ENCODE peak calls at places on chromosomes 2 and 18, in eight cellular contexts. I is astrocyte; H is CD8-positive, alpha-beta T cell; Y is colonic mucosa; M is breast epithelium; W is GM23248; X is fibroblast of lung; V is adrenal gland. S is an unnamed sample.

GRCh38 chr2:163785162-163785561 is 49.4 kb upstream of the FIGN start:
- DNase-seq in I (no peak), H (no peak), Y (no peak), M (no peak), W (no peak), X (no peak), V (no peak), S (no peak)

GRCh38 chr2:190910341-190911136 is 29.9 kb downstream of the GLS start:
- DNase-seq in I (peak; percentile 50), H (no peak), Y (no peak), M (no peak), W (peak; percentile 76), X (peak; percentile 37), V (no peak), S (no peak)

GRCh38 chr18:9354256-9354655 is 19.7 kb downstream of the TWSG1 start:
- DNase-seq in I (no peak), H (no peak), Y (no peak), M (no peak), W (peak; percentile 15), X (no peak), V (no peak), S (no peak)

GRCh38 chr2:109457811-109458210 is 156.0 kb downstream of the SEPTIN10 start:
- DNase-seq in I (no peak), H (no peak), Y (no peak), M (no peak), W (no peak), X (no peak), V (no peak), S (no peak)

GRCh38 chr2:795245-796041 is 118.2 kb upstream of the TMEM18 start:
- DNase-seq in I (no peak), H (no peak), Y (no peak), M (no peak), W (no peak), X (no peak), V (no peak), S (no peak)

GRCh38 chr18:36428431-36429029 is 131.0 kb downstream of the FHOD3 start:
- DNase-seq in I (no peak), H (no peak), Y (no peak), M (no peak), W (no peak), X (no peak), V (no peak), S (no peak)

GRCh38 chr2:24365051-24365450 is 4.7 kb upstream of the ITSN2 start:
- DNase-seq in I (no peak), H (no peak), Y (peak; percentile 90), M (peak; percentile 63), W (peak; percentile 26), X (no peak), V (peak; percentile 72), S (peak; percentile 14)

GRCh38 chr2:166375736-166376487 is at the start of gene SCN9A:
- DNase-seq in I (peak; percentile 89), H (no peak), Y (peak; percentile 87), M (peak; percentile 26), W (peak; percentile 85), X (peak; percentile 81), V (peak; percentile 46), S (no peak)

GRCh38 chr2:183059561-183059960 is 19.0 kb upstream of the DUSP19 start:
- DNase-seq in I (peak; percentile 89), H (no peak), Y (no peak), M (no peak), W (peak; percentile 88), X (peak; percentile 85), V (no peak), S (no peak)

GRCh38 chr18:21997207-21998143 is 171.9 kb upstream of the GATA6 start:
- DNase-seq in I (peak; percentile 34), H (no peak), Y (peak; percentile 33), M (no peak), W (peak; percentile 53), X (peak; percentile 62), V (no peak), S (no peak)

GRCh38 chr2:197258580-197258979 is 52.0 kb downstream of the ANKRD44 start:
- DNase-seq in I (peak; percentile 60), H (no peak), Y (no peak), M (no peak), W (peak; percentile 38), X (no peak), V (no peak), S (no peak)

GRCh38 chr18:10771053-10771709 is 245.4 kb downstream of the NAPG start:
- DNase-seq in I (no peak), H (no peak), Y (no peak), M (no peak), W (peak; percentile 16), X (peak; percentile 37), V (no peak), S (no peak)

GRCh38 chr2:69138247-69138754 is 125.3 kb downstream of the ANTXR1 start:
- DNase-seq in I (peak; percentile 90), H (no peak), Y (no peak), M (no peak), W (peak; percentile 88), X (peak; percentile 77), V (no peak), S (no peak)

GRCh38 chr18:58310517-58310916 is 266.5 kb downstream of the NEDD4L start:
- DNase-seq in I (peak; percentile 56), H (peak; percentile 2), Y (peak; percentile 89), M (peak; percentile 90), W (no peak), X (no peak), V (no peak), S (peak; percentile 64)

GRCh38 chr2:233857511-233858118 is 3.3 kb upstream of the HJURP start:
- DNase-seq in I (no peak), H (peak; percentile 31), Y (peak; percentile 69), M (no peak), W (peak; percentile 54), X (no peak), V (no peak), S (peak; percentile 69)

GRCh38 chr2:33051586-33052385 is 105.0 kb downstream of the LTBP1 start:
- DNase-seq in I (peak; percentile 52), H (no peak), Y (no peak), M (no peak), W (peak; percentile 95), X (peak; percentile 61), V (no peak), S (no peak)

GRCh38 chr2:9311488-9311887 is 104.9 kb downstream of the ASAP2 start:
- DNase-seq in I (peak; percentile 92), H (no peak), Y (no peak), M (no peak), W (peak; percentile 95), X (peak; percentile 85), V (peak; percentile 32), S (no peak)

GRCh38 chr2:9315280-9315847 is 108.0 kb downstream of the ITGB1BP1 start:
- DNase-seq in I (no peak), H (no peak), Y (no peak), M (no peak), W (no peak), X (no peak), V (peak; percentile 70), S (no peak)

GRCh38 chr2:9310827-9311226 is 104.2 kb downstream of the ASAP2 start:
- DNase-seq in I (peak; percentile 54), H (no peak), Y (no peak), M (no peak), W (peak; percentile 62), X (no peak), V (no peak), S (no peak)

GRCh38 chr2:9312591-9312990 is 106.0 kb downstream of the ASAP2 start:
- DNase-seq in I (no peak), H (no peak), Y (no peak), M (no peak), W (peak; percentile 32), X (no peak), V (no peak), S (no peak)

DNA sequence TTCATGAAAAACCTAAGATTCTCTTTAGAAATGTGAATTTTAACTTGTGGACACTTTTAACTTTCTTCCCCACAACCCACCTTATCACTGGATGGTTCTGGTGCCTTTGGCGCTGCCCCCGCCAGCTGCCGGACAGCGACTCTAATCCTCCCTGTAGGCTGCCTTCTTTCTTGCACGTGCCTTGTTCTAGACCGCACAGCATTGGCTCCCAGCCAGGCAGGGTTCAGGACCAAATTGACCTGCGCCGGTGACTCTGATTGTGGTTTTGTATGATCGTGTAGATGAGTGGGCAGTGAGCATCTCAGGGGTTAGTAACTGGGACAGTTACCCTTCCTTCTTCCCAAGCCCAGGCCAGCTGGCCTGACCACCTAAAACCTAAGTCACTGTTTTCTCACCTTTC is 106.8 kb downstream of the ASAP2 start:
- DNase-seq in I (peak; percentile 55), H (no peak), Y (no peak), M (no peak), W (no peak), X (peak; percentile 22), V (no peak), S (no peak)
- H3K4me1 ChIP-seq in I (peaks cover 41% of the 10 kb centered on the region), H (no peaks in the 10 kb centered on the region), Y (no peaks in the 10 kb centered on the region), M (peaks cover 9% of the 10 kb centered on the region), W (peaks cover 33% of the 10 kb centered on the region), X (peaks cover 18% of the 10 kb centered on the region), V (peaks cover 28% of the 10 kb centered on the region), S (no peaks in the 10 kb centered on the region)

GRCh38 chr18:13220326-13220991 is 1.9 kb downstream of the LDLRAD4 start:
- DNase-seq in I (peak; percentile 49), H (no peak), Y (peak; percentile 52), M (no peak), W (no peak), X (no peak), V (no peak), S (no peak)
- H3K4me3 ChIP-seq in I (no peak overlapping the region), H (no peak overlapping the region), Y (no peak overlapping the region), M (peak overlapping the region; percentile 97), W (no peak overlapping the region), X (no peak overlapping the region), V (no peak overlapping the region), S (no peak overlapping the region)

GRCh38 chr2:86480105-86480504 is 38.9 kb downstream of the KDM3A start:
- DNase-seq in I (no peak), H (no peak), Y (peak; percentile 22), M (no peak), W (peak; percentile 42), X (no peak), V (peak; percentile 19), S (no peak)
- H3K36me3 ChIP-seq in I (peaks cover 55% of the 10 kb centered on the region), H (peaks cover 89% of the 10 kb centered on the region), Y (peaks cover 40% of the 10 kb centered on the region), M (peaks cover 15% of the 10 kb centered on the region), W (peaks cover 74% of the 10 kb centered on the region), X (peaks cover 24% of the 10 kb centered on the region), V (peaks cover 87% of the 10 kb centered on the region), S (peaks cover 61% of the 10 kb centered on the region)

GRCh38 chr2:215826376-215826775 is 187.0 kb downstream of the MREG start:
- DNase-seq in I (no peak), H (no peak), Y (no peak), M (no peak), W (peak; percentile 28), X (no peak), V (no peak), S (no peak)
- H3K4me1 ChIP-seq in I (peaks cover 24% of the 10 kb centered on the region), H (no peaks in the 10 kb centered on the region), Y (no peaks in the 10 kb centered on the region), M (no peaks in the 10 kb centered on the region), W (peaks cover 56% of the 10 kb centered on the region), X (peaks cover 4% of the 10 kb centered on the region), V (peaks cover 15% of the 10 kb centered on the region), S (no peaks in the 10 kb centered on the region)

DNA sequence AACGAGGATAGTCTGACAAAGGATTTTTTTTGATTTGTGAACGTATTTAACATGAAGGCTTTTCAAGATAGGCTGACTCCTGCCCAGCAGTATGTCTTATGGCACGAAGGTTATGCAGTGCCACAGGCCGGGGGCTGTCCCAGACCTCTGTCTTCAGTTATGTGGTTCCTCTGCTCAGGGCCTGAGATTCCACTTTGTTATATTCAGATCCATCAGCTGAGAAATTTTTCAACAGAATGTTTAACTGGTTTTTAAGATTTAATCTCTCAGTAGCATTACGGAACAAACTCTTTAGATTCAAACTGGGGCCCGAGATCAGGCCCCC is 20.0 kb downstream of the C2orf74 start:
- DNase-seq in I (no peak), H (no peak), Y (no peak), M (no peak), W (no peak), X (no peak), V (no peak), S (no peak)
- H3K4me3 ChIP-seq in I (no peak overlapping the region), H (no peak overlapping the region), Y (no peak overlapping the region), M (peak overlapping the region; percentile 31), W (no peak overlapping the region), X (no peak overlapping the region), V (no peak overlapping the region), S (no peak overlapping the region)

GRCh38 chr2:232833830-232834229 is 36.2 kb upstream of the SNORC start:
- DNase-seq in I (no peak), H (no peak), Y (no peak), M (no peak), W (no peak), X (no peak), V (no peak), S (no peak)
- H3K36me3 ChIP-seq in I (peaks cover 42% of the 10 kb centered on the region), H (peaks cover 34% of the 10 kb centered on the region), Y (peaks cover 10% of the 10 kb centered on the region), M (peaks cover 3% of the 10 kb centered on the region), W (peaks cover 33% of the 10 kb centered on the region), X (peaks cover 13% of the 10 kb centered on the region), V (peaks cover 67% of the 10 kb centered on the region), S (peaks cover 12% of the 10 kb centered on the region)